ENCODE peak calls at places on chromosomes 2 and 18, in eight cellular contexts. L, Z, A, S, B, O, H and V are unnamed samples.

GRCh38 chr2:224584111-224584764 is 925 bp downstream of the CUL3 start:
- DNase-seq in L (peak; percentile 60), Z (no peak), A (no peak), S (no peak), B (peak; percentile 9), O (peak; percentile 68), H (no peak), V (peak; percentile 52)

GRCh38 chr2:70511986-70512729 is 41.5 kb downstream of the TGFA start:
- DNase-seq in L (no peak), Z (no peak), A (no peak), S (no peak), B (no peak), O (no peak), H (no peak), V (no peak)

GRCh38 chr2:69138247-69138754 is 125.3 kb downstream of the ANTXR1 start:
- DNase-seq in L (no peak), Z (no peak), A (no peak), S (no peak), B (no peak), O (no peak), H (no peak), V (no peak)

GRCh38 chr2:71831208-71831577 is 316.5 kb downstream of the CYP26B1 start:
- DNase-seq in L (no peak), Z (no peak), A (no peak), S (no peak), B (no peak), O (no peak), H (no peak), V (no peak)

GRCh38 chr2:102025583-102026267 is 34.0 kb downstream of the IL1R2 start:
- DNase-seq in L (peak; percentile 67), Z (no peak), A (no peak), S (no peak), B (no peak), O (no peak), H (no peak), V (no peak)

GRCh38 chr18:32048507-32049091 is 30.0 kb downstream of the RNF125 start:
- DNase-seq in L (peak; percentile 51), Z (no peak), A (no peak), S (no peak), B (no peak), O (no peak), H (peak; percentile 62), V (no peak)

GRCh38 chr18:57775937-57776336 is 27.2 kb downstream of the ATP8B1 start:
- DNase-seq in L (no peak), Z (no peak), A (no peak), S (no peak), B (no peak), O (no peak), H (no peak), V (no peak)

GRCh38 chr18:808502-808901 is 3.5 kb downstream of the YES1 start:
- DNase-seq in L (no peak), Z (no peak), A (no peak), S (no peak), B (no peak), O (no peak), H (no peak), V (no peak)

GRCh38 chr2:179355881-179356280 is 91.2 kb upstream of the SESTD1 start:
- DNase-seq in L (no peak), Z (no peak), A (no peak), S (no peak), B (no peak), O (no peak), H (no peak), V (no peak)

GRCh38 chr2:20578895-20579825 is 71.7 kb downstream of the HS1BP3 start:
- DNase-seq in L (peak; percentile 42), Z (no peak), A (no peak), S (no peak), B (no peak), O (no peak), H (no peak), V (no peak)

GRCh38 chr2:177622516-177622915 is 229.9 kb downstream of the AGPS start:
- DNase-seq in L (no peak), Z (no peak), A (no peak), S (no peak), B (no peak), O (peak; percentile 78), H (no peak), V (no peak)

GRCh38 chr2:219128401-219128800 is 32.2 kb downstream of the NHEJ1 start:
- DNase-seq in L (no peak), Z (no peak), A (no peak), S (no peak), B (no peak), O (no peak), H (no peak), V (no peak)

GRCh38 chr2:167749641-167750040 is 497.8 kb downstream of the STK39 start:
- DNase-seq in L (no peak), Z (no peak), A (no peak), S (no peak), B (no peak), O (no peak), H (no peak), V (no peak)

GRCh38 chr2:100141906-100142305 is 484 bp downstream of the AFF3 start:
- DNase-seq in L (no peak), Z (no peak), A (no peak), S (no peak), B (no peak), O (no peak), H (no peak), V (no peak)

GRCh38 chr2:188369365-188369764 is 77.7 kb downstream of the GULP1 start:
- DNase-seq in L (no peak), Z (peak; percentile 24), A (no peak), S (no peak), B (no peak), O (peak; percentile 66), H (no peak), V (peak; percentile 51)

GRCh38 chr2:3466966-3467365 is 52.4 kb downstream of the ADI1 start:
- DNase-seq in L (no peak), Z (no peak), A (no peak), S (no peak), B (no peak), O (no peak), H (no peak), V (no peak)

GRCh38 chr2:47675196-47675825 is 107.6 kb upstream of the MSH6 start:
- DNase-seq in L (no peak), Z (peak; percentile 33), A (no peak), S (no peak), B (no peak), O (no peak), H (no peak), V (no peak)

GRCh38 chr2:233259745-233260144 is 8.3 kb downstream of the ATG16L1 start:
- DNase-seq in L (no peak), Z (no peak), A (no peak), S (no peak), B (no peak), O (no peak), H (no peak), V (no peak)

GRCh38 chr2:207333599-207334308 is 168.0 kb upstream of the KLF7 start:
- DNase-seq in L (no peak), Z (no peak), A (no peak), S (no peak), B (no peak), O (no peak), H (no peak), V (no peak)

GRCh38 chr2:64846175-64846574 is 143.0 kb upstream of the SLC1A4 start:
- DNase-seq in L (no peak), Z (no peak), A (no peak), S (no peak), B (no peak), O (no peak), H (no peak), V (no peak)

GRCh38 chr2:46131-46470 is 204 bp downstream of the FAM110C start:
- DNase-seq in L (no peak), Z (no peak), A (no peak), S (no peak), B (no peak), O (peak; percentile 59), H (no peak), V (no peak)

GRCh38 chr2:221911316-221911715 is 339.2 kb upstream of the EPHA4 start:
- DNase-seq in L (no peak), Z (no peak), A (no peak), S (no peak), B (no peak), O (peak; percentile 44), H (no peak), V (no peak)

GRCh38 chr2:120262761-120263428 is 10.2 kb downstream of the RALB start:
- DNase-seq in L (no peak), Z (no peak), A (no peak), S (no peak), B (no peak), O (peak; percentile 40), H (no peak), V (no peak)

GRCh38 chr2:12816379-12817306 is 99.9 kb downstream of the TRIB2 start:
- DNase-seq in L (no peak), Z (no peak), A (no peak), S (no peak), B (no peak), O (no peak), H (no peak), V (no peak)

GRCh38 chr18:9521770-9522169 is 46.5 kb downstream of the RALBP1 start:
- DNase-seq in L (no peak), Z (no peak), A (no peak), S (no peak), B (no peak), O (no peak), H (no peak), V (no peak)

GRCh38 chr18:48801728-48802542 is 148.8 kb downstream of the SMAD7 start:
- DNase-seq in L (no peak), Z (no peak), A (no peak), S (no peak), B (no peak), O (no peak), H (no peak), V (no peak)

GRCh38 chr2:228768818-228769217 is 502.3 kb downstream of the PID1 start:
- DNase-seq in L (no peak), Z (no peak), A (no peak), S (no peak), B (no peak), O (no peak), H (no peak), V (no peak)

GRCh38 chr2:43199492-43200481 is 26.6 kb downstream of the ZFP36L2 start:
- DNase-seq in L (no peak), Z (no peak), A (no peak), S (no peak), B (no peak), O (no peak), H (no peak), V (no peak)

GRCh38 chr18:62521082-62521481 is 1.7 kb upstream of the ZCCHC2 start:
- DNase-seq in L (no peak), Z (peak; percentile 53), A (no peak), S (no peak), B (no peak), O (no peak), H (no peak), V (no peak)